ENCODE peak calls at places on chromosome 1, in six cellular contexts. One of them, this sample, is unnamed. For H3K4me1, the result is how much of the 10 kb centered on the place peaks cover.

GRCh38 chr1:160284220-160284781 is 632 bp downstream of the PEX19 start:
- DNase-seq in left ventricle myocardium inferior: no peak
- DNase-seq in pancreas: no peak
- DNase-seq in fibroblast of lung: peak
- DNase-seq in osteoblast: peak
- DNase-seq in small intestine: peak
- DNase-seq in this sample: peak

GRCh38 chr1:202131956-202132821 is 9.5 kb downstream of the GPR37L1 start:
- DNase-seq in fibroblast of lung: no peak
- DNase-seq in pancreas: no peak
- DNase-seq in osteoblast: peak
- DNase-seq in small intestine: no peak
- DNase-seq in left ventricle myocardium inferior: peak
- DNase-seq in this sample: peak

GRCh38 chr1:84348240-84348555 is 46.7 kb downstream of the SAMD13 start:
- DNase-seq in small intestine: no peak
- DNase-seq in pancreas: no peak
- DNase-seq in left ventricle myocardium inferior: no peak
- DNase-seq in osteoblast: no peak
- DNase-seq in fibroblast of lung: peak
- DNase-seq in this sample: no peak

GRCh38 chr1:244230470-244230869 is 179.4 kb downstream of the ZBTB18 start:
- DNase-seq in small intestine: no peak
- DNase-seq in pancreas: no peak
- DNase-seq in fibroblast of lung: no peak
- DNase-seq in left ventricle myocardium inferior: no peak
- DNase-seq in osteoblast: no peak
- DNase-seq in this sample: no peak

GRCh38 chr1:226678701-226679100 is 60.4 kb downstream of the ITPKB start:
- DNase-seq in pancreas: no peak
- DNase-seq in fibroblast of lung: no peak
- DNase-seq in left ventricle myocardium inferior: no peak
- DNase-seq in small intestine: no peak
- DNase-seq in osteoblast: no peak
- DNase-seq in this sample: no peak

GRCh38 chr1:159889821-159890252 is 10.1 kb downstream of the CFAP45 start:
- DNase-seq in fibroblast of lung: peak
- DNase-seq in pancreas: no peak
- DNase-seq in small intestine: no peak
- DNase-seq in left ventricle myocardium inferior: no peak
- DNase-seq in osteoblast: peak
- DNase-seq in this sample: no peak

GRCh38 chr1:36752431-36752830 is 269.7 kb upstream of the CSF3R start:
- DNase-seq in pancreas: no peak
- DNase-seq in osteoblast: no peak
- DNase-seq in small intestine: no peak
- DNase-seq in left ventricle myocardium inferior: no peak
- DNase-seq in fibroblast of lung: no peak
- DNase-seq in this sample: no peak

GRCh38 chr1:169475806-169476205 is 9.9 kb downstream of the SLC19A2 start:
- DNase-seq in left ventricle myocardium inferior: no peak
- DNase-seq in small intestine: no peak
- DNase-seq in fibroblast of lung: no peak
- DNase-seq in pancreas: no peak
- DNase-seq in osteoblast: no peak
- DNase-seq in this sample: no peak

GRCh38 chr1:98217601-98218000 is 296.8 kb upstream of the DPYD start:
- DNase-seq in osteoblast: no peak
- DNase-seq in small intestine: no peak
- DNase-seq in pancreas: no peak
- DNase-seq in left ventricle myocardium inferior: no peak
- DNase-seq in fibroblast of lung: no peak
- DNase-seq in this sample: no peak

GRCh38 chr1:80657048-80657653 is 1143.6 kb upstream of the ADGRL2 start:
- DNase-seq in osteoblast: no peak
- DNase-seq in pancreas: no peak
- DNase-seq in small intestine: peak
- DNase-seq in left ventricle myocardium inferior: no peak
- DNase-seq in fibroblast of lung: peak
- DNase-seq in this sample: no peak

GRCh38 chr1:14957375-14957774 is 196.2 kb upstream of the TMEM51 start:
- DNase-seq in fibroblast of lung: no peak
- DNase-seq in left ventricle myocardium inferior: no peak
- DNase-seq in osteoblast: no peak
- DNase-seq in small intestine: no peak
- DNase-seq in pancreas: no peak
- DNase-seq in this sample: no peak
- H3K4me1 ChIP-seq in fibroblast of lung: under half
- H3K4me1 ChIP-seq in left ventricle myocardium inferior: under half
- H3K4me1 ChIP-seq in osteoblast: under half
- H3K4me1 ChIP-seq in small intestine: under half
- H3K4me1 ChIP-seq in pancreas: under half
- H3K4me1 ChIP-seq in this sample: under half

GRCh38 chr1:27658951-27659496 is 13.0 kb downstream of the IFI6 start:
- DNase-seq in osteoblast: peak
- DNase-seq in left ventricle myocardium inferior: no peak
- DNase-seq in small intestine: no peak
- DNase-seq in pancreas: no peak
- DNase-seq in fibroblast of lung: peak
- DNase-seq in this sample: peak
- H3K4me3 ChIP-seq in osteoblast: peak
- H3K4me3 ChIP-seq in left ventricle myocardium inferior: peak
- H3K4me3 ChIP-seq in small intestine: no peak
- H3K4me3 ChIP-seq in pancreas: no peak
- H3K4me3 ChIP-seq in fibroblast of lung: peak
- H3K4me3 ChIP-seq in this sample: no peak

DNA sequence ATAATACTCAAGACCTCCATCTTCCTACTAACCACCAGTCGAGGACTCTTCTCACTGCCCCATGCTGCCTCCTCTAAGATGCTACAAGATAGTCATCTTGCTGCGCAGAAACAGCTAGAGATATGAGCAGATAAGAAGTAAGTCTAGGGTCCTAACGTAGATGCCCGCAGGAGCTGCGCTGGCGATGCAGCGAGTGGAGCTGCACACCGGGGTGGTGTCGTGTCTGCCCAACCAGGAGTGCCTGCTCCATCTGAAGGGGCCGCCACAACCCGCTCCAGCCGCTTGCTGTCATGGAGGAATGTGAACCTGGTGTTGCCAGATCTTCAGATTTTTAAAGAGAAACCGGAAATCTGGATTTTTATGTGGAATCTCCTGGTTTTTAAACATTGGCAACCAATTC is 175.1 kb downstream of the VPS13D start:
- DNase-seq in osteoblast: no peak
- DNase-seq in pancreas: peak
- DNase-seq in fibroblast of lung: no peak
- DNase-seq in left ventricle myocardium inferior: no peak
- DNase-seq in small intestine: no peak
- DNase-seq in this sample: no peak
- H3K4me1 ChIP-seq in osteoblast: under half
- H3K4me1 ChIP-seq in pancreas: half or more
- H3K4me1 ChIP-seq in fibroblast of lung: under half
- H3K4me1 ChIP-seq in left ventricle myocardium inferior: half or more
- H3K4me1 ChIP-seq in small intestine: under half
- H3K4me1 ChIP-seq in this sample: under half

GRCh38 chr1:108815566-108815965 is 41.3 kb downstream of the AKNAD1 start:
- DNase-seq in osteoblast: no peak
- DNase-seq in left ventricle myocardium inferior: no peak
- DNase-seq in small intestine: no peak
- DNase-seq in fibroblast of lung: no peak
- DNase-seq in pancreas: no peak
- DNase-seq in this sample: no peak
- H3K4me3 ChIP-seq in osteoblast: no peak
- H3K4me3 ChIP-seq in left ventricle myocardium inferior: no peak
- H3K4me3 ChIP-seq in small intestine: no peak
- H3K4me3 ChIP-seq in fibroblast of lung: no peak
- H3K4me3 ChIP-seq in pancreas: no peak
- H3K4me3 ChIP-seq in this sample: no peak

This sample was measured in mucosa of descending colon.